ENCODE peak calls at places on chromosomes 4 and X, in five cellular contexts. J, C, T, E and S are unnamed samples. For H3K4me1, the result is how much of the 10 kb centered on the place peaks cover.

GRCh38 chrX:107537815-107538214 is 88.4 kb downstream of the FRMPD3 start:
- DNase-seq in J (no peak), C (peak), T (no peak), E (peak), S (peak)

GRCh38 chrX:16870861-16871584 is 861 bp upstream of the RBBP7 start:
- DNase-seq in J (no peak), C (peak), T (no peak), E (peak), S (no peak)

GRCh38 chr4:185793716-185794115 is 18.3 kb downstream of the SORBS2 start:
- DNase-seq in J (no peak), C (no peak), T (no peak), E (no peak), S (no peak)

GRCh38 chr4:42676066-42676951 is 19.4 kb upstream of the ATP8A1 start:
- DNase-seq in J (no peak), C (no peak), T (no peak), E (no peak), S (no peak)

GRCh38 chr4:155610143-155610542 is 56.5 kb upstream of the GUCY1A1 start:
- DNase-seq in J (no peak), C (no peak), T (no peak), E (no peak), S (no peak)

GRCh38 chr4:36841583-36842326 is 402.8 kb upstream of the NWD2 start:
- DNase-seq in J (no peak), C (no peak), T (no peak), E (no peak), S (no peak)

GRCh38 chr4:76388160-76388908 is 32.6 kb downstream of the CCDC158 start:
- DNase-seq in J (no peak), C (peak), T (no peak), E (no peak), S (peak)

GRCh38 chr4:26325191-26325590 is 4.4 kb downstream of the RBPJ start:
- DNase-seq in J (no peak), C (peak), T (no peak), E (no peak), S (peak)

GRCh38 chrX:118978451-118978850 is 4.0 kb downstream of the LONRF3 start:
- DNase-seq in J (no peak), C (no peak), T (no peak), E (no peak), S (no peak)

GRCh38 chrX:112738347-112739033 is 58.8 kb upstream of the LHFPL1 start:
- DNase-seq in J (no peak), C (no peak), T (no peak), E (no peak), S (no peak)

GRCh38 chr4:54400802-54401201 is 171.7 kb downstream of the PDGFRA start:
- DNase-seq in J (no peak), C (no peak), T (no peak), E (no peak), S (no peak)

GRCh38 chrX:18871161-18871880 is 112.6 kb downstream of the PHKA2 start:
- DNase-seq in J (no peak), C (no peak), T (no peak), E (no peak), S (no peak)

GRCh38 chrX:129577473-129577872 is 37.4 kb downstream of the OCRL start:
- DNase-seq in J (no peak), C (no peak), T (no peak), E (no peak), S (no peak)

GRCh38 chr4:120327276-120327675 is 260.6 kb upstream of the MAD2L1 start:
- DNase-seq in J (no peak), C (no peak), T (no peak), E (no peak), S (no peak)

GRCh38 chr4:132839070-132839469 is 310.0 kb upstream of the PCDH10 start:
- DNase-seq in J (no peak), C (no peak), T (no peak), E (no peak), S (no peak)

GRCh38 chrX:128020701-128021100 is 31.5 kb downstream of the ACTRT1 start:
- DNase-seq in J (no peak), C (peak), T (no peak), E (no peak), S (no peak)

GRCh38 chr4:54011201-54011600 is 53.2 kb downstream of the CHIC2 start:
- DNase-seq in J (no peak), C (no peak), T (no peak), E (no peak), S (no peak)

GRCh38 chr4:55903577-55903976 is 45.2 kb upstream of the CEP135 start:
- DNase-seq in J (no peak), C (no peak), T (no peak), E (no peak), S (peak)

GRCh38 chr4:145976680-145977079 is 38.1 kb upstream of the ZNF827 start:
- DNase-seq in J (no peak), C (no peak), T (no peak), E (no peak), S (no peak)

GRCh38 chr4:89364559-89364958 is 57.0 kb upstream of the GPRIN3 start:
- DNase-seq in J (no peak), C (peak), T (no peak), E (no peak), S (no peak)

GRCh38 chrX:31293409-31293808 is 221.6 kb upstream of the FTHL17 start:
- DNase-seq in J (no peak), C (no peak), T (no peak), E (no peak), S (peak)

GRCh38 chr4:183599690-183600089 is 59.3 kb downstream of the RWDD4 start:
- DNase-seq in J (no peak), C (no peak), T (no peak), E (no peak), S (peak)
- H3K4me3 ChIP-seq in J (no peak), C (no peak), T (no peak), E (no peak), S (no peak)

DNA sequence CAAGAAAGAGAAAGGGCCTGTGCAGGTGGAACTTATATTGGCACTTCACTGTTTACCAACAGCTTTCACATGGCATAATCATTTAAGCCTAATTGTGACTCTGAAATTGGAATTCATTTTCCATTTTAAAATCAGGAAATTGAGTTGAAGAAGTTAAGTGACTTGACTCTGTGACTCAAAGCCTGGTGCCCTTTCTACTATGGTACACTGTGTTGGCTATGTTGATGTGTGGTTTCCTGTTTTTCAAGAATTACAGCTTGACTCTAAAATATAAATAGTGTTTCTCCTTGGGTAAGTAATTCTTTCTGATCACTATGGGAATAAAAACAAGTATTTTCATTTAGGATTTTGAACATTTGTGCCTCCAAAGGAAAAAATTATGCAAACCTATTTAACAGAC is 4.3 kb downstream of the AFF1 start:
- DNase-seq in J (no peak), C (no peak), T (no peak), E (no peak), S (peak)
- H3K4me1 ChIP-seq in J (half or more), C (under half), T (under half), E (under half), S (under half)

DNA sequence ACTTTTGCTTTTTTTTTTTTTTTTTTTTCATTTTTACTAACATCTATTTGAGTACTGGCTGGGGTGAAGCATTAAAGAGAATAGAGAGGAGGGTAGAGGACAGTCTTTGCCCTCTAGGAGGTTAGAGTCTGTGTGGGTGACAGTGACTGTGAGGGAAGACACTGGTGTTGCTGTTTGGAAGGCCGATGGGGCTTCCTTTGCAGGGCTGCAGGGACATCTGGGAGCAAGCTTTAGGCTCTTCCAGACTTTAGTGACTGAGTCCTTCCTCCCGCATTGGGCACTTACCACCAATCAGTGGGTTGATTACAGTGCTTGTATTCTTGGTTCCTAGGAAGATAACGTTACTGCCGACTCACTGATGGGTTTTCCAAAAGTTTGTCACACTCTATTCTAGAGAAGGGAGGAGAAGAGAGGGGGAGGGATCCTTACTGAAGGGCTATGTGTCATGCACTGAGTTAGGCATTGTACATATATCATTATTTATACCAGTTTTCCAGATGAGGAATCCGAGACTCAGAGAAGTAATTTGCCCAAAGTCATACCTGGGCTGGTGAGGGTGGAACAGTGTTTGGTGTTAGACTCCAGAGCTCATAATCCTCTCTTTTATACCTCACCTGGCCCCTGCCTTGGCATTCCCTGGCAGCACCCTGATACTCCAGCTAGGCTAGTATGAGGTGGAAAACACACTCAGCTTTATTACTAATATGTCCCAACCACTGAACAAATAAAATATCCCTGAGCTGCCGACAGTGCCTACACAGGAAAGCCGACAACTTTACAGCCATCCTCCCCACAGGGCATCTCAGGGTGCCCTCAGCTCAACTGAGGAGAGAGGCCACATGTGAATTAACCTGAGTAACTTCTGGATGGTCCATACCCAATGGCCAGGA is 3.8 kb downstream of the CHST7 start:
- DNase-seq in J (no peak), C (no peak), T (no peak), E (no peak), S (no peak)
- H3K4me3 ChIP-seq in J (peak), C (no peak), T (no peak), E (no peak), S (no peak)

GRCh38 chr4:164379694-164380093 is 374.2 kb upstream of the SMIM31 start:
- DNase-seq in J (no peak), C (no peak), T (no peak), E (no peak), S (no peak)

GRCh38 chr4:164384416-164384815 is 369.5 kb upstream of the SMIM31 start:
- DNase-seq in J (no peak), C (no peak), T (no peak), E (no peak), S (no peak)

GRCh38 chr4:164381859-164382258 is 372.1 kb upstream of the SMIM31 start:
- DNase-seq in J (no peak), C (no peak), T (no peak), E (no peak), S (no peak)

GRCh38 chr4:164383187-164384181 is 370.4 kb upstream of the SMIM31 start:
- DNase-seq in J (no peak), C (no peak), T (no peak), E (peak), S (no peak)
- H3K4me1 ChIP-seq in J (under half), C (under half), T (under half), E (under half), S (under half)

DNA sequence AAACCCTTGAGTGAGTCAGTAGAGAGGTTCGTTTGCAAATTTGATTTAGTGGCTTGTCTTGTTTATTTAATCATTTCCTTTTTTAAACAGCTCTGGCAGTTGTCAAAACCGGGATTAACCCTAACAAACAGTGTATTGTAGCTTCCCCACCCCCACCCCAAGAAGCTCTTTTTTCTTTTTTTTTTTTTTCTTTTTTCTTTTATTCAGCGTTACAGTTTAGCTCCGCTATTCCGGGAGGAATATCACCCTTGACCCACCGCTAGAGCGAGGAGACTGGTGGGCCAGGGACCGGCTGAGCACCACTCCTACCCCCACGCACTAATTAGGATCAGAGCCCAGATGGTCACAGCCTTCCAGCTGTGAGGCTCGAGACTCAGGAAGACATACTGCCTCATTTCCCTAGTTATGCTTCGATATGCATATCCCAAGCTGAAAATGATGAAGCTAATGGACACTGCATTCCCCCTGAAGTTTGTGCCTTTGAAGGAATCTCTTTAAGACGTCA is 2.0 kb downstream of the PARM1 start:
- DNase-seq in J (no peak), C (peak), T (no peak), E (no peak), S (no peak)
- H3K4me3 ChIP-seq in J (peak), C (peak), T (peak), E (peak), S (no peak)

GRCh38 chrX:55717521-55718497 is at the start of gene RRAGB:
- DNase-seq in J (peak), C (peak), T (peak), E (peak), S (peak)
- H3K4me1 ChIP-seq in J (under half), C (under half), T (under half), E (under half), S (under half)

GRCh38 chr4:40577588-40578253 is 51.9 kb downstream of the RBM47 start:
- DNase-seq in J (no peak), C (no peak), T (no peak), E (no peak), S (peak)
- H3K4me3 ChIP-seq in J (no peak), C (no peak), T (no peak), E (no peak), S (no peak)

GRCh38 chr4:168501407-168501806 is 4.6 kb downstream of the PALLD start:
- DNase-seq in J (no peak), C (no peak), T (no peak), E (no peak), S (peak)

GRCh38 chr4:168504526-168504925 is 7.7 kb downstream of the PALLD start:
- DNase-seq in J (no peak), C (no peak), T (no peak), E (no peak), S (no peak)

GRCh38 chr4:168505996-168506395 is 9.1 kb downstream of the PALLD start:
- DNase-seq in J (no peak), C (no peak), T (no peak), E (no peak), S (peak)

GRCh38 chr4:168502886-168503285 is 6.0 kb downstream of the PALLD start:
- DNase-seq in J (no peak), C (peak), T (no peak), E (no peak), S (no peak)

GRCh38 chr4:168503652-168504362 is 7.0 kb downstream of the PALLD start:
- DNase-seq in J (no peak), C (no peak), T (no peak), E (no peak), S (no peak)
- H3K4me1 ChIP-seq in J (under half), C (under half), T (under half), E (under half), S (under half)

GRCh38 chr4:107855723-107856122 is 31.0 kb downstream of the SGMS2 start:
- DNase-seq in J (no peak), C (no peak), T (no peak), E (no peak), S (no peak)

GRCh38 chr4:107856901-107857300 is 32.2 kb downstream of the SGMS2 start:
- DNase-seq in J (no peak), C (no peak), T (no peak), E (no peak), S (no peak)

GRCh38 chr4:107853444-107854325 is 29.0 kb downstream of the SGMS2 start:
- DNase-seq in J (no peak), C (no peak), T (no peak), E (no peak), S (peak)

GRCh38 chr4:107857741-107858140 is 33.0 kb downstream of the SGMS2 start:
- DNase-seq in J (no peak), C (no peak), T (no peak), E (no peak), S (no peak)

GRCh38 chr4:107854326-107855030 is 29.7 kb downstream of the SGMS2 start:
- DNase-seq in J (no peak), C (no peak), T (no peak), E (no peak), S (peak)
- H3K4me3 ChIP-seq in J (no peak), C (no peak), T (no peak), E (no peak), S (no peak)